ENCODE peak calls at places on chromosomes 2 and 18, in eight cellular contexts. D is ovary, Y is astrocyte of the spinal cord, O is IMR-90, S is astrocyte of the cerebellum, R is esophagus squamous epithelium, L is lower lobe of right lung, K is thoracic aorta. X is an unnamed sample.

GRCh38 chr2:234873828-234874173 is 78.0 kb upstream of the SH3BP4 start:
- DNase-seq in D (no peak), S (no peak), K (no peak), R (no peak), Y (peak), L (no peak), O (peak), X (no peak)

GRCh38 chr2:143819190-143819735 is 690.0 kb downstream of the ARHGAP15 start:
- DNase-seq in K (no peak), L (no peak), R (no peak), Y (no peak), S (no peak), O (no peak), D (no peak), X (no peak)

GRCh38 chr2:10620481-10620880 is 69.3 kb downstream of the NOL10 start:
- DNase-seq in O (peak), D (no peak), Y (peak), K (no peak), S (peak), R (no peak), L (no peak), X (no peak)

GRCh38 chr2:68870215-68870614 is 982 bp downstream of the BMP10 start:
- DNase-seq in Y (no peak), O (peak), R (no peak), K (no peak), L (no peak), D (no peak), S (no peak), X (no peak)

GRCh38 chr2:110770696-110771425 is 38.5 kb downstream of the ACOXL start:
- DNase-seq in R (no peak), S (no peak), Y (peak), K (no peak), D (no peak), O (peak), L (no peak), X (no peak)

GRCh38 chr2:42562474-42563144 is 5.8 kb upstream of the MTA3 start:
- DNase-seq in L (peak), R (no peak), D (no peak), Y (no peak), S (no peak), O (no peak), K (no peak), X (no peak)

GRCh38 chr2:216989335-216990129 is 129.7 kb upstream of the TNP1 start:
- DNase-seq in Y (peak), D (no peak), S (no peak), K (no peak), L (no peak), O (peak), R (no peak), X (no peak)

GRCh38 chr2:128736689-128737545 is 418.2 kb upstream of the HS6ST1 start:
- DNase-seq in K (no peak), Y (peak), O (peak), R (no peak), L (peak), D (peak), S (peak), X (peak)

GRCh38 chr18:44170208-44170880 is 510.3 kb upstream of the SETBP1 start:
- DNase-seq in D (no peak), Y (peak), K (no peak), L (no peak), R (no peak), S (no peak), O (no peak), X (no peak)

GRCh38 chr18:31243740-31244512 is 74.0 kb upstream of the DSG1 start:
- DNase-seq in K (no peak), L (no peak), D (no peak), O (no peak), R (no peak), Y (no peak), S (no peak), X (peak)

GRCh38 chr18:40832362-40832761 is 1122.7 kb upstream of the PIK3C3 start:
- DNase-seq in Y (peak), O (no peak), R (no peak), D (no peak), L (no peak), S (no peak), K (no peak), X (no peak)

GRCh38 chr2:7449287-7449686 is 532.1 kb downstream of the RNF144A start:
- DNase-seq in S (no peak), L (no peak), K (no peak), Y (no peak), R (no peak), D (no peak), O (no peak), X (no peak)

GRCh38 chr18:76565238-76566173 is 70.5 kb upstream of the ZNF516 start:
- DNase-seq in L (peak), D (peak), Y (peak), O (peak), K (peak), S (peak), R (no peak), X (peak)

GRCh38 chr2:48435909-48436308 is 94.0 kb upstream of the STON1 start:
- DNase-seq in S (no peak), Y (no peak), O (peak), K (no peak), R (no peak), L (no peak), D (no peak), X (no peak)

GRCh38 chr2:128304715-128305554 is 13.7 kb downstream of the HS6ST1 start:
- DNase-seq in L (peak), R (no peak), D (peak), O (peak), K (no peak), S (peak), Y (peak), X (no peak)

GRCh38 chr2:8002765-8003393 is 679.0 kb upstream of the ID2 start:
- DNase-seq in O (no peak), S (no peak), D (no peak), Y (peak), R (no peak), L (no peak), K (no peak), X (no peak)

GRCh38 chr18:37565138-37565984 is at the start of gene CELF4:
- DNase-seq in Y (peak), S (no peak), D (no peak), R (no peak), L (no peak), O (no peak), K (no peak), X (peak)

GRCh38 chr2:85189606-85190270 is 56.5 kb downstream of the TCF7L1 start:
- DNase-seq in D (no peak), R (no peak), Y (no peak), S (no peak), L (no peak), O (no peak), K (no peak), X (no peak)

GRCh38 chr2:74566423-74567085 is 12.0 kb downstream of the DOK1 start:
- DNase-seq in D (no peak), L (no peak), R (no peak), K (no peak), O (peak), S (peak), Y (peak), X (no peak)

GRCh38 chr2:226247289-226248275 is 552.0 kb downstream of the IRS1 start:
- DNase-seq in K (no peak), L (no peak), S (no peak), Y (peak), R (no peak), O (peak), D (no peak), X (no peak)

GRCh38 chr2:44126106-44126797 is 42.4 kb upstream of the PPM1B start:
- DNase-seq in L (no peak), R (no peak), O (no peak), S (no peak), Y (no peak), K (no peak), D (no peak), X (no peak)

GRCh38 chr18:76875390-76876330 is 53.3 kb downstream of the ZNF236 start:
- DNase-seq in K (no peak), Y (peak), O (peak), R (no peak), S (peak), L (no peak), D (no peak), X (peak)

GRCh38 chr18:32624182-32624723 is 148.6 kb downstream of the KLHL14 start:
- DNase-seq in L (no peak), D (no peak), R (no peak), O (no peak), K (no peak), S (no peak), Y (no peak), X (no peak)

GRCh38 chr18:13202571-13202970 is 16.0 kb upstream of the LDLRAD4 start:
- DNase-seq in S (no peak), O (no peak), L (no peak), R (no peak), D (no peak), Y (no peak), K (no peak), X (no peak)

GRCh38 chr18:7206231-7206630 is 24.7 kb upstream of the LRRC30 start:
- DNase-seq in S (no peak), R (no peak), O (no peak), L (no peak), D (no peak), Y (no peak), K (no peak), X (no peak)

GRCh38 chr2:127864877-127865276 is 6.9 kb upstream of the POLR2D start:
- DNase-seq in O (no peak), S (no peak), K (no peak), D (no peak), Y (no peak), L (no peak), R (no peak), X (no peak)

GRCh38 chr18:77177009-77177408 is 44.4 kb upstream of the MBP start:
- DNase-seq in K (no peak), R (no peak), O (peak), S (peak), Y (peak), D (no peak), L (no peak), X (no peak)

GRCh38 chr2:128562471-128563347 is 244.0 kb upstream of the HS6ST1 start:
- DNase-seq in S (no peak), R (no peak), O (peak), L (no peak), D (no peak), K (peak), Y (no peak), X (no peak)

GRCh38 chr18:25669741-25670140 is 317.8 kb upstream of the ZNF521 start:
- DNase-seq in Y (no peak), D (no peak), O (no peak), K (no peak), L (no peak), S (no peak), R (no peak), X (no peak)
- TF ChIP-seq CTCF in Y (peak), D (no peak), O (peak), K (no peak), L (no peak), S (no peak), R (no peak), X (no peak)

GRCh38 chr18:35749701-35750100 is 168.2 kb downstream of the GALNT1 start:
- DNase-seq in L (no peak), D (no peak), S (no peak), K (no peak), O (no peak), Y (no peak), R (no peak), X (no peak)

GRCh38 chr18:35750929-35751328 is 169.4 kb downstream of the GALNT1 start:
- DNase-seq in L (no peak), D (no peak), K (no peak), R (no peak), O (no peak), Y (no peak), S (no peak), X (no peak)

GRCh38 chr18:35746826-35747339 is 165.3 kb downstream of the GALNT1 start:
- DNase-seq in K (no peak), O (no peak), Y (no peak), S (no peak), L (no peak), D (no peak), R (no peak), X (no peak)

GRCh38 chr18:35745814-35746213 is 164.3 kb downstream of the GALNT1 start:
- DNase-seq in L (no peak), O (no peak), Y (no peak), R (no peak), S (no peak), K (no peak), D (no peak), X (no peak)

GRCh38 chr18:35747894-35748472 is 166.4 kb downstream of the GALNT1 start:
- DNase-seq in L (no peak), R (no peak), O (no peak), D (no peak), Y (no peak), S (no peak), K (no peak), X (no peak)
- TF ChIP-seq CTCF in L (no peak), R (no peak), O (no peak), D (no peak), Y (no peak), S (no peak), K (no peak), X (no peak)

DNA sequence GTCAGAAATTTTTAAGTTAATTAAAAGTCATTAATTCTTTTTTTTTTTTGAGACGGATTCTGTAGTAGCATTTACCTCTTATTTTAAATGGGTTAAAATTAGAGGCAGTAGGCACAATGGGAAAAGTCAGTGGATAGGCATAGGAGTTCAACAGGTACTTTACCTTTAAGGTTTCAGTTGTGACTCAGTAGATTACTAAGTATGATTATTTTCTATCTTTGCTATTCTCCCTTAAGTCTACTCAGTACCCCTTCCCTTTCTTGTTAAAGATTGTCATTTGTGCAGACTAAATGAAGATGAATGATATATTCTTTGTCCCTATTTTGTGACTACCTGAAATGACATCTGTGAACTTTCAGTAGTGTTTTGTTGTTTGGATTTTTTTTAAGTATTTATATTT is 19.7 kb downstream of the CCNYL1 start:
- DNase-seq in O (no peak), L (no peak), Y (no peak), K (no peak), R (no peak), S (no peak), D (no peak), X (no peak)
- TF ChIP-seq CTCF in O (no peak), L (no peak), Y (no peak), K (no peak), R (no peak), S (no peak), D (no peak), X (no peak)

GRCh38 chr2:27086090-27086721 is 366 bp upstream of the KHK start:
- DNase-seq in D (peak), O (peak), K (peak), S (peak), L (peak), R (peak), Y (peak), X (peak)

GRCh38 chr2:27085670-27086089 is 892 bp upstream of the KHK start:
- DNase-seq in L (peak), Y (peak), D (peak), S (no peak), O (peak), K (no peak), R (no peak), X (peak)

GRCh38 chr2:27087823-27088410 is 1.3 kb downstream of the KHK start:
- DNase-seq in D (no peak), O (no peak), L (no peak), R (no peak), Y (no peak), K (no peak), S (no peak), X (no peak)

GRCh38 chr2:27085062-27085669 is 1.4 kb upstream of the KHK start:
- DNase-seq in O (no peak), Y (no peak), L (no peak), K (no peak), D (no peak), R (no peak), S (no peak), X (no peak)

GRCh38 chr2:27086722-27087446 is at the start of gene KHK:
- DNase-seq in S (no peak), K (no peak), L (peak), R (no peak), O (no peak), Y (peak), D (peak), X (peak)
- TF ChIP-seq CTCF in S (no peak), K (no peak), L (peak), R (no peak), O (no peak), Y (no peak), D (no peak), X (peak)

GRCh38 chr18:79932907-79933306 is 18.5 kb downstream of the SLC66A2 start:
- DNase-seq in Y (no peak), O (no peak), S (no peak), L (no peak), R (no peak), D (no peak), K (no peak), X (no peak)

GRCh38 chr18:79934311-79935097 is 16.9 kb downstream of the SLC66A2 start:
- DNase-seq in Y (no peak), O (no peak), K (no peak), R (no peak), D (peak), S (no peak), L (peak), X (no peak)

GRCh38 chr18:79935499-79935898 is 16.0 kb downstream of the SLC66A2 start:
- DNase-seq in D (peak), R (no peak), K (no peak), O (no peak), S (no peak), Y (no peak), L (peak), X (no peak)

GRCh38 chr18:79935098-79935480 is 16.4 kb downstream of the SLC66A2 start:
- DNase-seq in R (no peak), L (peak), O (no peak), D (peak), Y (no peak), K (no peak), S (no peak), X (no peak)

GRCh38 chr18:79933765-79934164 is 17.7 kb downstream of the SLC66A2 start:
- DNase-seq in Y (peak), K (no peak), L (peak), O (no peak), D (peak), S (no peak), R (no peak), X (no peak)
- TF ChIP-seq CTCF in Y (peak), K (no peak), L (no peak), O (no peak), D (no peak), S (no peak), R (no peak), X (peak)